ENCODE peak calls at places on chromosomes 1 and 21, in eight cellular contexts. W, N, J, I, G, A, L and Q are unnamed samples.

GRCh38 chr1:114032271-114033218 is 53.3 kb downstream of the OLFML3 start:
- DNase-seq in W (no peak), N (no peak), J (no peak), I (no peak), G (peak), A (no peak), L (peak), Q (no peak)

GRCh38 chr1:17016317-17016661 is 4.6 kb upstream of the ATP13A2 start:
- DNase-seq in W (no peak), N (no peak), J (no peak), I (no peak), G (peak), A (no peak), L (no peak), Q (no peak)

GRCh38 chr1:30572192-30572591 is 151.2 kb downstream of the MATN1 start:
- DNase-seq in W (no peak), N (no peak), J (no peak), I (no peak), G (no peak), A (no peak), L (no peak), Q (no peak)

GRCh38 chr1:240491156-240491555 is 120.8 kb downstream of the GREM2 start:
- DNase-seq in W (no peak), N (no peak), J (no peak), I (no peak), G (peak), A (no peak), L (peak), Q (no peak)

GRCh38 chr1:118661769-118662320 is 326.3 kb downstream of the TBX15 start:
- DNase-seq in W (no peak), N (no peak), J (no peak), I (no peak), G (no peak), A (no peak), L (no peak), Q (no peak)

GRCh38 chr1:118958140-118958539 is 30.0 kb downstream of the TBX15 start:
- DNase-seq in W (no peak), N (no peak), J (peak), I (no peak), G (no peak), A (no peak), L (no peak), Q (no peak)

GRCh38 chr1:11535316-11535715 is 56.4 kb downstream of the DISP3 start:
- DNase-seq in W (no peak), N (no peak), J (no peak), I (no peak), G (no peak), A (no peak), L (no peak), Q (no peak)

GRCh38 chr1:210239295-210240155 is 6.9 kb downstream of the SERTAD4 start:
- DNase-seq in W (no peak), N (no peak), J (no peak), I (peak), G (peak), A (peak), L (peak), Q (peak)

GRCh38 chr21:15688809-15689208 is 41.0 kb upstream of the USP25 start:
- DNase-seq in W (no peak), N (no peak), J (no peak), I (no peak), G (no peak), A (no peak), L (no peak), Q (no peak)

GRCh38 chr1:42043811-42044210 is 109.4 kb upstream of the GUCA2B start:
- DNase-seq in W (no peak), N (no peak), J (no peak), I (no peak), G (no peak), A (no peak), L (no peak), Q (no peak)

GRCh38 chr1:233006108-233006507 is 55.7 kb downstream of the NTPCR start:
- DNase-seq in W (no peak), N (no peak), J (no peak), I (no peak), G (no peak), A (no peak), L (peak), Q (no peak)

GRCh38 chr1:233010164-233010563 is 59.8 kb downstream of the NTPCR start:
- DNase-seq in W (no peak), N (no peak), J (no peak), I (no peak), G (no peak), A (no peak), L (no peak), Q (no peak)

GRCh38 chr1:233006582-233006981 is 56.2 kb downstream of the NTPCR start:
- DNase-seq in W (no peak), N (no peak), J (no peak), I (no peak), G (no peak), A (no peak), L (no peak), Q (peak)

GRCh38 chr1:232999960-233000625 is 49.7 kb downstream of the NTPCR start:
- DNase-seq in W (peak), N (no peak), J (no peak), I (no peak), G (no peak), A (no peak), L (no peak), Q (no peak)

DNA sequence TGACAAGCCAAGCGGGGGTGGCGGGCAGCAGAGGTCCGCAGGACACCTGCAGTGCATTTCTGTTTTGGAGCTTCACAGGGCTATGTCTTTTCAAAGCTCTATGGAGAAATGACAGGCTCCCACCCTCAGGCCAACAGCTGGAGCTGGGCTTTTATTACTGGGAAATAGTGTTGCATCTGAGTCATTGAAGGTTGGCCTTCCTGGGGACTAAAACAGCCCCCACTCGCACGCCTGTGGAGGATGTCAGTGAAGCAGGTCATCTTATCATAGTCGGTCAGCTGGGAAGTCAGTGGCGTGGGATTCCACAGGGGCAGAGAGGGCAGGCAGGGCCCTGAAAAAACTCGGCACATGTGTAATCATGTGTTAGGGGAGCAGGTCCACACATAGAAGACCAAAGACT is 55.3 kb downstream of the NTPCR start:
- DNase-seq in W (no peak), N (no peak), J (no peak), I (no peak), G (peak), A (peak), L (peak), Q (no peak)
- TF ChIP-seq CTCF in W (no peak), N (no peak), J (no peak), I (no peak), G (no peak), A (no peak), L (no peak), Q (no peak)

DNA sequence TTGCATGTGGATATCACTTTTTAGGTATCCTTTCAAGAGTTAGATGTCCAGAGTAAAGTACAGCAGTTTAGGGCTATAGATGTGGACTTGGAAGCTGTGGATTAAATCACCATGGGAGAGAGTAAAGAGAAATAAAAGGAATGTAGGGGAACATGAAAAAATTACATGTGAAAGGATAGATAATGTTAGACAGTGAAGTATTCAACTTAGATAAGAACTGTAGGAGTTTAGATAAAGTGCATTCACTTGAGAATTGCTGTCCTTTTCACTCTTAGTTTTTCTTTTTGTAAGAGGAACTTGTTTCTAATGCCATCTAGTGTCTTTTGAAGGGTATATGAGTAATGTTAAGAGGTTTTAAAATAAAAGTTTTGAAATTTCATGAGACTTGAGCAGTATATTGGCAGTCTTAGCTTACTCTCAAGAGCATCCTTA is 40.1 kb downstream of the MAST2 start:
- DNase-seq in W (no peak), N (no peak), J (no peak), I (no peak), G (peak), A (no peak), L (no peak), Q (no peak)
- TF ChIP-seq CTCF in W (peak), N (no peak), J (peak), I (no peak), G (peak), A (no peak), L (peak), Q (peak)

DNA sequence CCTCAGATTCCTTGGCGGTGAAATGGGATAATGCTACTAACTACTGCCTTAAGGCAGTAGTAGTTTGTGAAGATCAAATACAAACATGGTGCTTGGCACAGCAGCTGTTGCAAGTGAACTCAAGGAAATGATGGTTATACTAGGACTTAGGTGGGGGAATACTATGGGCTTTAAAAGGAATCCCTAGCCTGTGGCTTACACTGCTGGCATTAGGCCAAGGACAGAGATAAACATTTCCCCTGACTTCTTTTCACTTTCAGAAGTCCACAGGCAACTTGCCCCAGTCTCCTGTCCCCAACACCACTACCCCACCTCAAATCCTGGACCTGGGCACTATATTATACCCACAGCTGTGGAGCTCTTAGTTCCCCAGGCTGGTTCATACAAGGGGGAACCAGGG is 13.1 kb upstream of the VAMP4 start:
- DNase-seq in W (no peak), N (no peak), J (no peak), I (no peak), G (peak), A (no peak), L (no peak), Q (no peak)
- TF ChIP-seq CTCF in W (no peak), N (no peak), J (no peak), I (no peak), G (no peak), A (no peak), L (no peak), Q (no peak)

GRCh38 chr1:150622219-150622975 is 7.0 kb downstream of the ENSA start:
- DNase-seq in W (peak), N (peak), J (no peak), I (peak), G (no peak), A (no peak), L (peak), Q (peak)
- TF ChIP-seq CTCF in W (peak), N (no peak), J (no peak), I (no peak), G (no peak), A (peak), L (peak), Q (no peak)

GRCh38 chr1:57492846-57493245 is 69.0 kb upstream of the DAB1 start:
- DNase-seq in W (no peak), N (no peak), J (no peak), I (no peak), G (no peak), A (peak), L (no peak), Q (no peak)
- TF ChIP-seq CTCF in W (no peak), N (no peak), J (no peak), I (no peak), G (no peak), A (no peak), L (no peak), Q (no peak)

DNA sequence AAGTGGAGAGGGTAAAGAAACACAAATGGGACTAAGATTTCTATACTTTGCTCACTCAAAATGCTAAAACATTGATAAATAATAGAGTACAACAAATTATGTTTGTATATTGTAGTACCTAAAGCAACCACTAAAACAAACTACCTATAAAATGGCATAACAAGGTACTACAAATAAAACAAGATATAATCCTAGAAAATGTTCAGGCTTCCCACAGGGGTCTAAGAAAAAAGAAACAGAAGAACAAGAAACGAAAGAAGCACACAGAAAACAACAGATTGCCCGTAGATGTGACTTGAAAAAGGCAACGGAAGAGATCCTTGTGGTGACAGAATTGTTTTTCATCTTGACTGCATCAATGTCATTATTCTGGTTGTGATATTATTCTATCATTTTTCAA is 63.3 kb upstream of the ADGRL4 start:
- DNase-seq in W (no peak), N (no peak), J (no peak), I (no peak), G (no peak), A (no peak), L (no peak), Q (no peak)
- TF ChIP-seq CTCF in W (no peak), N (no peak), J (no peak), I (peak), G (peak), A (no peak), L (peak), Q (peak)

GRCh38 chr1:186775031-186775430 is 53.7 kb upstream of the PLA2G4A start:
- DNase-seq in W (no peak), N (no peak), J (no peak), I (no peak), G (no peak), A (no peak), L (no peak), Q (no peak)

GRCh38 chr1:186780081-186780480 is 48.7 kb upstream of the PLA2G4A start:
- DNase-seq in W (no peak), N (no peak), J (no peak), I (no peak), G (no peak), A (no peak), L (no peak), Q (no peak)

GRCh38 chr1:186781731-186782130 is 47.0 kb upstream of the PLA2G4A start:
- DNase-seq in W (peak), N (peak), J (no peak), I (no peak), G (peak), A (no peak), L (no peak), Q (peak)

GRCh38 chr1:186772228-186772627 is 56.5 kb upstream of the PLA2G4A start:
- DNase-seq in W (no peak), N (no peak), J (no peak), I (no peak), G (no peak), A (no peak), L (no peak), Q (no peak)

GRCh38 chr1:186775881-186776560 is 52.7 kb upstream of the PLA2G4A start:
- DNase-seq in W (no peak), N (no peak), J (no peak), I (no peak), G (no peak), A (no peak), L (no peak), Q (no peak)
- TF ChIP-seq CTCF in W (no peak), N (no peak), J (no peak), I (no peak), G (no peak), A (no peak), L (no peak), Q (no peak)